ENCODE peak calls at places on chromosomes 3 and 15, in nine cellular contexts. X is sigmoid colon, K is fibroblast of lung, W is uterus, Z is cardiac muscle cell, G is Panc1, L is mesenchymal stem cell, Q is tibial nerve, I is HepG2. N is an unnamed sample. For H3K4me1, the result is how much of the 10 kb centered on the place peaks cover.

GRCh38 chr3:14403636-14404395 is 1.4 kb downstream of the SLC6A6 start:
- DNase-seq in X (no peak), K (no peak), W (peak), Z (no peak), G (no peak), L (peak), Q (no peak), I (peak), N (no peak)

GRCh38 chr3:54999801-55000200 is 71.9 kb upstream of the LRTM1 start:
- DNase-seq in X (no peak), K (peak), W (no peak), Z (peak), G (no peak), L (peak), Q (no peak), I (no peak), N (no peak)

GRCh38 chr3:71208273-71209095 is 375.0 kb downstream of the FOXP1 start:
- DNase-seq in X (no peak), K (peak), W (no peak), Z (peak), G (no peak), L (peak), Q (no peak), I (peak), N (no peak)

GRCh38 chr3:46561511-46561910 is 4.6 kb downstream of the LRRC2 start:
- DNase-seq in X (no peak), K (no peak), W (no peak), Z (no peak), G (no peak), L (no peak), Q (no peak), I (no peak), N (no peak)

GRCh38 chr15:83498801-83499200 is 51.7 kb downstream of the SH3GL3 start:
- DNase-seq in X (no peak), K (no peak), W (no peak), Z (no peak), G (no peak), L (no peak), Q (no peak), I (no peak), N (no peak)

GRCh38 chr3:100083209-100083608 is 31.1 kb downstream of the FILIP1L start:
- DNase-seq in X (no peak), K (no peak), W (no peak), Z (no peak), G (no peak), L (no peak), Q (no peak), I (no peak), N (no peak)

GRCh38 chr3:17238029-17238428 is 353.3 kb downstream of the PLCL2 start:
- DNase-seq in X (no peak), K (no peak), W (no peak), Z (peak), G (no peak), L (no peak), Q (no peak), I (no peak), N (no peak)

GRCh38 chr15:87211547-87211946 is 1045.0 kb downstream of the NTRK3 start:
- DNase-seq in X (no peak), K (no peak), W (no peak), Z (no peak), G (no peak), L (no peak), Q (no peak), I (no peak), N (no peak)

GRCh38 chr3:10292505-10293419 is at the start of gene GHRL:
- DNase-seq in X (no peak), K (no peak), W (no peak), Z (peak), G (no peak), L (peak), Q (no peak), I (peak), N (peak)

GRCh38 chr3:30551266-30551665 is 55.1 kb upstream of the TGFBR2 start:
- DNase-seq in X (no peak), K (no peak), W (no peak), Z (no peak), G (no peak), L (no peak), Q (no peak), I (no peak), N (no peak)

GRCh38 chr3:23865595-23866396 is 51.0 kb downstream of the NKIRAS1 start:
- DNase-seq in X (no peak), K (peak), W (no peak), Z (peak), G (no peak), L (peak), Q (no peak), I (peak), N (no peak)

GRCh38 chr3:193783166-193783896 is 190.3 kb downstream of the OPA1 start:
- DNase-seq in X (no peak), K (peak), W (no peak), Z (peak), G (no peak), L (peak), Q (no peak), I (no peak), N (no peak)

GRCh38 chr3:142500211-142500610 is 52.4 kb upstream of the XRN1 start:
- DNase-seq in X (no peak), K (no peak), W (no peak), Z (no peak), G (no peak), L (no peak), Q (no peak), I (no peak), N (no peak)

GRCh38 chr3:197006446-197006845 is 23.2 kb downstream of the MELTF start:
- DNase-seq in X (no peak), K (no peak), W (no peak), Z (no peak), G (no peak), L (no peak), Q (no peak), I (no peak), N (peak)

GRCh38 chr3:8301977-8302589 is 199.5 kb upstream of the LMCD1 start:
- DNase-seq in X (no peak), K (peak), W (no peak), Z (peak), G (peak), L (peak), Q (no peak), I (peak), N (no peak)

GRCh38 chr3:76698136-76698535 is 341.8 kb upstream of the ROBO2 start:
- DNase-seq in X (no peak), K (no peak), W (no peak), Z (no peak), G (no peak), L (no peak), Q (no peak), I (no peak), N (no peak)

GRCh38 chr15:70299931-70300858 is 202.5 kb upstream of the TLE3 start:
- DNase-seq in X (no peak), K (no peak), W (no peak), Z (no peak), G (no peak), L (no peak), Q (no peak), I (no peak), N (peak)

GRCh38 chr15:45719490-45719889 is 84.7 kb downstream of the SQOR start:
- DNase-seq in X (no peak), K (no peak), W (no peak), Z (peak), G (no peak), L (peak), Q (no peak), I (no peak), N (no peak)

GRCh38 chr3:53599780-53600179 is 105.4 kb downstream of the CACNA1D start:
- DNase-seq in X (no peak), K (no peak), W (no peak), Z (no peak), G (no peak), L (no peak), Q (no peak), I (no peak), N (no peak)

GRCh38 chr3:10093678-10094077 is 14.4 kb downstream of the FANCD2OS start:
- DNase-seq in X (no peak), K (no peak), W (no peak), Z (no peak), G (no peak), L (no peak), Q (no peak), I (no peak), N (no peak)

GRCh38 chr3:15180042-15180611 is 25.9 kb upstream of the CAPN7 start:
- DNase-seq in X (no peak), K (no peak), W (no peak), Z (no peak), G (no peak), L (no peak), Q (no peak), I (no peak), N (no peak)

GRCh38 chr15:83475551-83475950 is 28.4 kb downstream of the SH3GL3 start:
- DNase-seq in X (no peak), K (peak), W (no peak), Z (peak), G (no peak), L (peak), Q (no peak), I (no peak), N (no peak)

GRCh38 chr15:42012937-42013482 is 7.8 kb downstream of the PLA2G4E start:
- DNase-seq in X (no peak), K (no peak), W (no peak), Z (no peak), G (no peak), L (no peak), Q (no peak), I (no peak), N (no peak)

GRCh38 chr3:43181202-43181910 is 75.5 kb upstream of the POMGNT2 start:
- DNase-seq in X (no peak), K (no peak), W (no peak), Z (no peak), G (no peak), L (no peak), Q (no peak), I (no peak), N (no peak)

GRCh38 chr3:12194209-12194608 is 35.5 kb upstream of the TIMP4 start:
- DNase-seq in X (no peak), K (peak), W (no peak), Z (peak), G (peak), L (peak), Q (no peak), I (no peak), N (no peak)

GRCh38 chr15:25501828-25502446 is 63.1 kb upstream of the UBE3A start:
- DNase-seq in X (no peak), K (peak), W (no peak), Z (peak), G (no peak), L (peak), Q (no peak), I (peak), N (no peak)

GRCh38 chr3:149442845-149443544 is 31.5 kb upstream of the TM4SF4 start:
- DNase-seq in X (no peak), K (peak), W (no peak), Z (peak), G (peak), L (peak), Q (no peak), I (no peak), N (no peak)

GRCh38 chr15:64559243-64559642 is 98.9 kb downstream of the ZNF609 start:
- DNase-seq in X (no peak), K (no peak), W (no peak), Z (no peak), G (no peak), L (no peak), Q (no peak), I (no peak), N (no peak)

GRCh38 chr3:127383656-127384179 is 95.9 kb upstream of the PRR20G start:
- DNase-seq in X (no peak), K (no peak), W (no peak), Z (no peak), G (no peak), L (no peak), Q (no peak), I (no peak), N (peak)

GRCh38 chr3:30188713-30189112 is 417.7 kb upstream of the TGFBR2 start:
- DNase-seq in X (no peak), K (peak), W (no peak), Z (no peak), G (no peak), L (no peak), Q (no peak), I (no peak), N (no peak)

GRCh38 chr3:99319450-99319849 is 318.9 kb upstream of the COL8A1 start:
- DNase-seq in X (no peak), K (peak), W (no peak), Z (no peak), G (no peak), L (no peak), Q (no peak), I (no peak), N (no peak)

GRCh38 chr3:152307829-152308474 is 39.2 kb downstream of the MBNL1 start:
- DNase-seq in X (no peak), K (peak), W (no peak), Z (no peak), G (no peak), L (peak), Q (no peak), I (peak), N (no peak)

GRCh38 chr15:84915011-84915958 is 30.8 kb downstream of the SLC28A1 start:
- DNase-seq in X (peak), K (peak), W (peak), Z (peak), G (no peak), L (peak), Q (peak), I (peak), N (no peak)

GRCh38 chr3:183764854-183765731 is 60.3 kb downstream of the MAP6D1 start:
- DNase-seq in X (no peak), K (peak), W (no peak), Z (peak), G (no peak), L (peak), Q (no peak), I (no peak), N (no peak)

GRCh38 chr15:29613951-29614382 is 208.3 kb downstream of the TJP1 start:
- DNase-seq in X (no peak), K (no peak), W (no peak), Z (no peak), G (no peak), L (no peak), Q (no peak), I (peak), N (no peak)

GRCh38 chr3:120568624-120569023 is 27.5 kb upstream of the NDUFB4 start:
- DNase-seq in X (no peak), K (peak), W (no peak), Z (no peak), G (no peak), L (peak), Q (no peak), I (no peak), N (no peak)

GRCh38 chr3:177124882-177125281 is 72.4 kb downstream of the TBL1XR1 start:
- DNase-seq in X (no peak), K (no peak), W (no peak), Z (peak), G (no peak), L (no peak), Q (no peak), I (no peak), N (no peak)

GRCh38 chr3:79405183-79405582 is 362.6 kb downstream of the ROBO1 start:
- DNase-seq in X (no peak), K (no peak), W (no peak), Z (no peak), G (no peak), L (no peak), Q (no peak), I (peak), N (no peak)

DNA sequence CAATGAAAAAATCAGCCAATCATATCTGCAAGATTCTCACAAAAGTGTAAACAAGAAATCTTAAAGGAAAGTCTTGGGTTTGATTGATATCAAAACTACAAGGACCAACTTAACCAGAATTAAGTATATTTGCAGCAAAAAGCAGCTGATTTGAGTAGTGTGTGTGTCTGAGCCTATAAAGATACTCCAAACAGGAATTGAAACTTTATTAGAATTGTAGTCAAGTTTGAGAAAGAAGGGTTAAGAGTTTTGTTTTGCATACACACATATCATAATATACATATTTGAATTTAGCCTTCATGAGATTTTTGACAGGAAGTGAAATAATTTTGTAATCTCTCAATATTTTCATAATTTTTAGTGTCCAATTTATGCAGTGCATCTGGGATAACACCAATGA is 300.1 kb downstream of the NAALADL2 start:
- DNase-seq in X (no peak), K (no peak), W (no peak), Z (no peak), G (no peak), L (no peak), Q (no peak), I (no peak), N (no peak)
- H3K4me1 ChIP-seq in X (under half), K (under half), W (under half), Z (under half), G (under half), L (under half), Q (under half), I (under half), N (under half)

GRCh38 chr15:99706557-99707303 is 26.5 kb downstream of the LYSMD4 start:
- DNase-seq in X (no peak), K (no peak), W (no peak), Z (no peak), G (no peak), L (peak), Q (no peak), I (no peak), N (no peak)
- H3K27ac ChIP-seq in X (peak), K (no peak), W (peak), Z (peak), G (no peak), L (no peak), Q (peak), I (no peak), N (peak)

GRCh38 chr15:98717942-98718341 is 69.6 kb downstream of the IGF1R start:
- DNase-seq in X (no peak), K (no peak), W (no peak), Z (no peak), G (no peak), L (no peak), Q (no peak), I (no peak), N (no peak)
- H3K4me1 ChIP-seq in X (half or more), K (under half), W (under half), Z (under half), G (half or more), L (under half), Q (half or more), I (half or more), N (half or more)

DNA sequence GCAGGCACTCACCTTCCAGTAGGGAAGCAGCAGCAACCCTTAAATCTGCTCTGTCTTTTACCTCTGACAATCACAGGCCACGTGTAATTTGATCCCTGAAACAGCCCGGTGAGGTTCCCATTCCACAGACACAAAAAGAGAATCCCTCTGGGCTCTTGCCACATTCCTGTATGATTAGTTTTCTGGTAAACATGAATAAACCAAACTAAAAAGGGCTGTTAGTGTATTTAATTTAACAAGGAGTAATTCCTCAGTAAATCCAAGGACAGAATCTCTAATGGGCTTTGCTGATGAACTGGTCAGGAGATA is 186.9 kb downstream of the FAM43A start:
- DNase-seq in X (no peak), K (peak), W (no peak), Z (no peak), G (no peak), L (peak), Q (no peak), I (no peak), N (no peak)
- H3K27ac ChIP-seq in X (no peak), K (peak), W (no peak), Z (no peak), G (peak), L (no peak), Q (peak), I (no peak), N (peak)